ENCODE peak calls at places on chromosomes 6 and 20, in four cellular contexts. M, C, I and H are unnamed samples.

GRCh38 chr20:44075950-44076232 is 111.1 kb downstream of the JPH2 start:
- DNase-seq in M (no peak), I (no peak), C (no peak), H (no peak)

GRCh38 chr20:35539756-35540212 is 2.1 kb upstream of the ERGIC3 start:
- DNase-seq in C (peak; percentile 81), M (peak; percentile 97), I (peak; percentile 85), H (no peak)

GRCh38 chr6:162195441-162195840 is 532.1 kb downstream of the PRKN start:
- DNase-seq in C (no peak), I (no peak), M (no peak), H (peak; percentile 50)

GRCh38 chr6:113858067-113858604 is 991 bp downstream of the MARCKS start:
- DNase-seq in M (no peak), I (no peak), C (peak; percentile 31), H (peak; percentile 65)

GRCh38 chr20:24754691-24755090 is 194.4 kb upstream of the CST7 start:
- DNase-seq in M (no peak), I (no peak), C (no peak), H (no peak)

GRCh38 chr20:3245156-3245555 is 6.2 kb upstream of the SLC4A11 start:
- DNase-seq in M (peak; percentile 54), I (no peak), C (no peak), H (no peak)

GRCh38 chr6:85923013-85923430 is 280.3 kb upstream of the SYNCRIP start:
- DNase-seq in I (peak; percentile 36), C (peak; percentile 31), M (peak; percentile 41), H (peak; percentile 53)

GRCh38 chr6:41527721-41528408 is 18.3 kb upstream of the FOXP4 start:
- DNase-seq in I (no peak), M (peak; percentile 41), C (peak; percentile 23), H (no peak)

GRCh38 chr20:61303675-61304074 is 51.6 kb downstream of the CDH4 start:
- DNase-seq in I (no peak), M (no peak), C (no peak), H (no peak)

GRCh38 chr20:60481051-60481741 is 523.0 kb downstream of the CDH26 start:
- DNase-seq in M (no peak), C (no peak), I (no peak), H (no peak)

GRCh38 chr6:73648166-73648565 is 5.6 kb downstream of the SLC17A5 start:
- DNase-seq in M (peak; percentile 26), I (no peak), C (no peak), H (no peak)

GRCh38 chr20:38214256-38214870 is 46.2 kb downstream of the KIAA1755 start:
- DNase-seq in C (no peak), I (no peak), M (no peak), H (no peak)

GRCh38 chr6:68625998-68626397 is 9.1 kb upstream of the ADGRB3 start:
- DNase-seq in M (no peak), I (no peak), C (no peak), H (no peak)

GRCh38 chr6:82408952-82409421 is 45.4 kb downstream of the TPBG start:
- DNase-seq in C (no peak), M (no peak), I (no peak), H (no peak)

GRCh38 chr6:72784071-72784470 is 162.2 kb downstream of the KCNQ5 start:
- DNase-seq in M (no peak), C (no peak), I (no peak), H (no peak)

GRCh38 chr20:25632940-25633790 is 9.4 kb upstream of the NANP start:
- DNase-seq in I (no peak), M (no peak), C (no peak), H (no peak)

GRCh38 chr6:138692978-138693909 is 80.3 kb upstream of the CCDC28A start:
- DNase-seq in I (peak; percentile 23), M (peak; percentile 54), C (peak; percentile 83), H (peak; percentile 59)

GRCh38 chr6:6783736-6784135 is 195.2 kb downstream of the LY86 start:
- DNase-seq in C (no peak), M (no peak), I (no peak), H (no peak)

GRCh38 chr6:148177589-148178233 is 164.9 kb upstream of the SASH1 start:
- DNase-seq in C (peak; percentile 79), M (peak; percentile 30), I (peak; percentile 62), H (peak; percentile 36)

GRCh38 chr6:155219858-155220301 is 43.9 kb upstream of the CLDN20 start:
- DNase-seq in M (no peak), I (no peak), C (no peak), H (no peak)
- TF ChIP-seq FOXJ3 in M (no peak), I (no peak), C (no peak), H (no peak)

GRCh38 chr6:52328303-52328662 is 33.7 kb upstream of the PAQR8 start:
- DNase-seq in M (peak; percentile 96), C (no peak), I (no peak), H (no peak)
- TF ChIP-seq FOXJ3 in M (no peak), C (no peak), I (no peak), H (no peak)

DNA sequence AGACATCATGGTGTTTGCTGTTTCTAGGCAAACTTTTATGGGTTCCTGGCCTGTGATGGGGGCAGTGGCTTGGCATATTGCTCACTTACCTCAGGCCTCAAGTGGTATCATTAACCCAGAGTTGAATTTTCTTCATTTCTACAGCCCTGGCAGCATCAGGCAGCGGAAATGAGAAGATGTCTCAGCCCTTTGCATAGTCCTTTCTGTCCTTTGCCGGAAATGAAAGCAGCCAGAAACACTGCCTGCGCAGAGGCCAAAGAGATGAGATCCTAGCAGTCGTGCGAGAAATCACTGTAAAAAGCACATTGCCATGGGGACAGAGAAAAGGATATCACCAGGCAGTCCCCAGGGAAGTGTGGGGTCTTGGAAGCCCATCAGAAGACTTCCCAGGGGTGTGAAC is 37.4 kb upstream of the KCNG1 start:
- DNase-seq in M (no peak), I (no peak), C (no peak), H (no peak)
- TF ChIP-seq FOXJ3 in M (no peak), I (no peak), C (no peak), H (no peak)

GRCh38 chr6:35224720-35225119 is 11.0 kb downstream of the SCUBE3 start:
- DNase-seq in I (no peak), C (no peak), M (no peak), H (no peak)
- TF ChIP-seq FOXJ3 in I (no peak), C (no peak), M (no peak), H (no peak)